ENCODE peak calls at places on chromosomes 7 and 10, in eight cellular contexts. V is Caki2, S is amniotic stem cell, L is HT1080, D is psoas muscle, X is NCI-H1092, C is fibroblast of villous mesenchyme, Y is NCI-H524. U is an unnamed sample.
A peak's percentile ranks its signal among the peaks of the same experiment; 100 is the strongest.

GRCh38 chr7:8089036-8089780 is 120.6 kb downstream of the GLCCI1 start:
- DNase-seq in V (no peak), X (no peak), C (no peak), Y (no peak), D (no peak), S (no peak), L (no peak), U (no peak)

GRCh38 chr7:16242920-16243319 is 178.4 kb downstream of the CRPPA start:
- DNase-seq in X (no peak), C (no peak), L (no peak), D (no peak), S (no peak), V (no peak), Y (no peak), U (no peak)

GRCh38 chr7:151675521-151675920 is 155.8 kb upstream of the RHEB start:
- DNase-seq in X (no peak), L (no peak), C (no peak), Y (no peak), S (no peak), V (no peak), D (no peak), U (no peak)

GRCh38 chr10:31927597-31928530 is 767 bp downstream of the ARHGAP12 start:
- DNase-seq in L (peak; percentile 59), S (no peak), X (peak; percentile 31), D (peak; percentile 77), Y (peak; percentile 28), V (peak; percentile 76), C (peak; percentile 49), U (peak; percentile 27)

GRCh38 chr7:139124084-139124914 is 14.8 kb upstream of the ZC3HAV1 start:
- DNase-seq in S (no peak), C (no peak), L (no peak), Y (no peak), D (no peak), V (no peak), X (no peak), U (no peak)

GRCh38 chr7:70654979-70655378 is 477.0 kb upstream of the GALNT17 start:
- DNase-seq in L (no peak), X (no peak), C (no peak), Y (no peak), S (no peak), V (no peak), D (no peak), U (no peak)

GRCh38 chr10:70704211-70704610 is 31.9 kb downstream of the ADAMTS14 start:
- DNase-seq in V (no peak), Y (no peak), D (no peak), X (no peak), L (no peak), C (no peak), S (no peak), U (no peak)

GRCh38 chr7:1586827-1587705 is 17.2 kb upstream of the PSMG3 start:
- DNase-seq in D (no peak), Y (no peak), X (no peak), V (no peak), C (no peak), S (no peak), L (no peak), U (no peak)

GRCh38 chr7:155591055-155591750 is 44.8 kb upstream of the CNPY1 start:
- DNase-seq in X (no peak), L (no peak), Y (no peak), S (no peak), C (no peak), V (peak; percentile 18), D (no peak), U (no peak)

GRCh38 chr10:129602938-129603520 is 136.0 kb downstream of the MGMT start:
- DNase-seq in V (no peak), Y (no peak), D (no peak), C (no peak), L (no peak), S (no peak), X (no peak), U (no peak)